ENCODE peak calls at places on chromosomes 11 and 22, in nine cellular contexts. R is left ventricle myocardium inferior, V is Peyer's patch, D is H9, Q is heart right ventricle, Z is pancreas, O is body of pancreas, G is lower lobe of right lung, A is thoracic aorta. W is an unnamed sample. For H3K27me3 and H3K4me1, the result is how much of the 10 kb centered on the place peaks cover.

GRCh38 chr11:10973416-10973815 is 115.6 kb upstream of the ZBED5 start:
- DNase-seq in R (no peak), V (no peak), D (no peak), Q (no peak), Z (no peak), O (no peak), G (no peak), A (no peak), W (no peak)

GRCh38 chr22:36775589-36775965 is 342 bp downstream of the IFT27 start:
- DNase-seq in R (peak), V (peak), D (no peak), Q (peak), Z (peak), O (peak), G (peak), A (no peak), W (peak)

GRCh38 chr11:64809781-64810241 is 540 bp downstream of the MEN1 start:
- DNase-seq in R (no peak), V (peak), D (peak), Q (no peak), Z (peak), O (peak), G (no peak), A (no peak), W (no peak)

GRCh38 chr11:94866231-94866827 is 98.2 kb downstream of the AMOTL1 start:
- DNase-seq in R (no peak), V (no peak), D (no peak), Q (no peak), Z (no peak), O (no peak), G (no peak), A (no peak), W (no peak)

GRCh38 chr11:94638902-94639373 is 71.8 kb downstream of the PIWIL4 start:
- DNase-seq in R (no peak), V (no peak), D (no peak), Q (no peak), Z (no peak), O (no peak), G (no peak), A (no peak), W (no peak)

GRCh38 chr11:12704049-12704448 is 29.8 kb downstream of the TEAD1 start:
- DNase-seq in R (no peak), V (no peak), D (no peak), Q (no peak), Z (no peak), O (no peak), G (no peak), A (no peak), W (no peak)

GRCh38 chr22:19902245-19902699 is 39.3 kb upstream of the COMT start:
- DNase-seq in R (no peak), V (no peak), D (peak), Q (no peak), Z (no peak), O (no peak), G (no peak), A (no peak), W (no peak)

GRCh38 chr11:66727282-66727882 is 1.6 kb downstream of the SPTBN2 start:
- DNase-seq in R (no peak), V (no peak), D (peak), Q (no peak), Z (peak), O (peak), G (no peak), A (no peak), W (peak)

GRCh38 chr11:57331720-57332119 is 4.0 kb downstream of the SSRP1 start:
- DNase-seq in R (no peak), V (no peak), D (no peak), Q (no peak), Z (no peak), O (no peak), G (no peak), A (no peak), W (no peak)

GRCh38 chr22:17217179-17217578 is 2.1 kb downstream of the ADA2 start:
- DNase-seq in R (no peak), V (no peak), D (no peak), Q (no peak), Z (no peak), O (no peak), G (no peak), A (no peak), W (no peak)

GRCh38 chr22:39598017-39598965 is 27.7 kb downstream of the CACNA1I start:
- DNase-seq in R (no peak), V (peak), D (peak), Q (no peak), Z (peak), O (peak), G (peak), A (no peak), W (peak)

GRCh38 chr11:118436639-118437045 is 350 bp downstream of the KMT2A start:
- DNase-seq in R (no peak), V (peak), D (peak), Q (no peak), Z (peak), O (peak), G (peak), A (no peak), W (no peak)

GRCh38 chr11:10405858-10406592 is 49.0 kb upstream of the AMPD3 start:
- DNase-seq in R (peak), V (peak), D (peak), Q (peak), Z (peak), O (peak), G (peak), A (peak), W (peak)

GRCh38 chr11:110720646-110721283 is 8.5 kb upstream of the ARHGAP20 start:
- DNase-seq in R (no peak), V (no peak), D (no peak), Q (no peak), Z (no peak), O (no peak), G (no peak), A (no peak), W (no peak)

GRCh38 chr11:10349281-10349665 is 44.4 kb downstream of the ADM start:
- DNase-seq in R (no peak), V (no peak), D (no peak), Q (no peak), Z (no peak), O (no peak), G (no peak), A (no peak), W (no peak)

DNA sequence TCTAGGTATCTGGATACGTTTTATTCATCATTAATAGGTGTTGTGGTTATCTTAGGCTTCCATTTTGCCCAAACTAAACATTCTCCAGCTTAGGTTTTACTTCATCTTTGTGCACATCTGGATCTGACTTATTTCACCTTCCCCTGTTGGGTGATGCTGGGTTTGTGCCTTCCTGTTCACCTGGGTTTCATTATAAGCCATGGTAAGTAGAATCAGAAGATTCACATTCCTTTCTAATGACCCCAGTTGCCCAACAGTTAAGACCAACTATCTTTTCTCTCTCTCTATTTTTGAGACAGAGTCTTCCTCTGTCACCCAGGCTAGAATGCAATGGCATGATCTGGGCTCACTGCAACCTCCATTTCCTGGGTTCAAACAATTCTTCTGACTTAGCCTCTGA is 44.6 kb downstream of the LMO2 start:
- DNase-seq in R (no peak), V (no peak), D (no peak), Q (no peak), Z (no peak), O (no peak), G (no peak), A (no peak), W (no peak)
- H3K27me3 ChIP-seq in R (under half), V (under half), D (under half), Q (under half), Z (under half), O (under half), G (under half), A (under half), W (under half)

GRCh38 chr11:78835646-78836045 is 261.0 kb upstream of the NARS2 start:
- DNase-seq in R (no peak), V (no peak), D (no peak), Q (no peak), Z (no peak), O (no peak), G (no peak), A (no peak), W (no peak)

GRCh38 chr11:78841451-78842060 is 266.9 kb upstream of the NARS2 start:
- DNase-seq in R (no peak), V (no peak), D (no peak), Q (no peak), Z (no peak), O (no peak), G (no peak), A (no peak), W (no peak)

GRCh38 chr11:78840623-78841022 is 266.0 kb upstream of the NARS2 start:
- DNase-seq in R (no peak), V (no peak), D (no peak), Q (no peak), Z (no peak), O (no peak), G (no peak), A (no peak), W (no peak)

GRCh38 chr11:78840190-78840589 is 265.5 kb upstream of the NARS2 start:
- DNase-seq in R (no peak), V (no peak), D (no peak), Q (no peak), Z (no peak), O (no peak), G (no peak), A (no peak), W (no peak)

DNA sequence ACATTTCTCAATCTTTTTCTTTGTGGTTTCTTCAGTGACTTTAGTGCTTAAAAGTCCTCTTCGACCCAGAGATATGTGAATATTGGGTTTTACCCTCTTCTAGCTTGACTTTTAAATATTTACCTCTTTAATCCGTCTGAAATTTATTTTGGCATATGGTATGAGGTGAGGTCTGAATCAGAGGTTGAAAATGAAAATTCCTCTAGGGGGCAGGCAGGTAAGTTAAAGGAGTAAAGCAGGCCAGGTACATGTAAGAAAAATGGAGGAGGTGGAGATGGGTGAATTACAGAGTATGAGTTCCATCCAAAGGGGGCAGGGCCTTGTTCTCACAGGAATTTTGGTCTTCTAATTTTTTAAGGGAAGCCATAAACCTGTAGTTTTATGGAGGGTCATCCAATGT is 263.8 kb upstream of the NARS2 start:
- DNase-seq in R (no peak), V (no peak), D (no peak), Q (no peak), Z (no peak), O (no peak), G (no peak), A (no peak), W (no peak)
- TF ChIP-seq CTCF in R (no peak), V (no peak), D (peak), Q (no peak), Z (no peak), O (no peak), G (no peak), A (no peak), W (no peak)

DNA sequence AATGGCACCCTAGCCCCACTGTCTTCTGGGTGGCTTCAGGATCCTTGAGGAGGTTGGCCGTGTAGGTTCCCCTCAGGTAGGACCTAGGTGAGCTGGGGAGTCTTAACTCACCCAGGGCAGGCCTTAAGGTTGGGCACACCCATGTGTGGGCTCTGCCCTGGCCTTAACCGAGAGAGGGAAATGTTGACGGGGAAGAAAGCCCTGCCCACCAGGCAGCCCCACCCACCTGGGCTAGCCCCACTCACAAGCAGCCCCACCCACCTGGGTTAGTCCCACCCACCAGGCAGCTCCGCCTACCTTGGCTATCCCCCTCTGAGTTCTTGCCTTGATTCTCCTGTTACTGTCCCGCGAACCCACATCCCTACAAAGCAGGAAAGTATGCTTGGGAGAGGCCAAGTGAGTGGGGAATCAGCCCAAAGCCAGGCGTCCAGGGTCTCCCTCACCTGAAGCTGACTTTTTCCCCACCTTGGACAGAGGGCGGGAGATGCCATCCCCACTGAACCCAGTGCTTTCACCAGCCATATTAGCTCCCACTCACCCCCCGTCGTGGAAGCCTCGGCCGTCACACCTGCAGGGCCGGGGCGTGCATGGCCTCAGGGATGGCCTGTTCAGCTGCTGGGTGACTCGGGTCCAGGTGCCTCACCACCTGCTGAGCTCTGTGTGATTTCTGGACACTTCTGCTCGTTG is at the start of gene MYEOV:
- DNase-seq in R (no peak), V (peak), D (peak), Q (no peak), Z (no peak), O (no peak), G (peak), A (no peak), W (no peak)
- H3K4me1 ChIP-seq in R (half or more), V (under half), D (under half), Q (under half), Z (under half), O (under half), G (half or more), A (under half), W (under half)

DNA sequence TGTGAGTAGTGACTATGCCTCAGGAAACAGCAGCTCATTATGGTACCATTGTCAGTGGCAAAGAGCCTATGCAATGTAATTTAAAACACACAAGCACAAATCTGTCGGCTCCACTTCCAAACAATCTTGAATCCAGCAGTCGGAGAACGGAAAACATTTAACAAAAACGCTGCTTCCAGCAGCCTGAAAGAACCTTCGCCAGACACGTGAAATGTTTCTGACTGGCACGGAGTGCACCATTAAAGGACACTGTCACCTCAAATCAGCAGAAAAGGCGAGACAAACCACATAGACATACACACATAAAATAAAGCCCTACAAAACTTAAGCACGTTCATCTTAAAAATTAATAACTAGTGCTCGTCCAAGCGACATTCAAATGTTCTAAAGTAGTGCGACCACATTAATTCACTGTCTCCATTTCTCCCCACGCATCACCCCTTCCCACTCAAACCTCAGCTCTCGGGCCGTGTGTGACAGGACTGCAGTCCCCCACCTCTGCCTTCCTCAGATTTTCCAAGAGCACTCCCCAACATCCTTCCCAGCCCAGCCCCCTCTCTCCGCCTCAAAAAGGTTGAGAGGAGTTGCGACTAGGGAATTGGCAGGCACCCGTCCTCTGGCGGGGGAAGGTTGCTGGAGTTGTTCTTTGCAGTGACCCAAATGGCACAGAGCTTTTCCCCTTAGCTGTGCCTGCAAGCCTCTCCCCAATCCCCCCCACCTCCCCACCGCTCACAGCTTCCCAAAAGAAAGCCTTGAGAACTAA is 638 bp downstream of the RAB30 start:
- DNase-seq in R (peak), V (peak), D (no peak), Q (peak), Z (no peak), O (peak), G (peak), A (no peak), W (peak)
- H3K27me3 ChIP-seq in R (under half), V (under half), D (under half), Q (under half), Z (under half), O (under half), G (under half), A (under half), W (under half)

GRCh38 chr22:49548356-49549202 is 279.1 kb downstream of the BRD1 start:
- DNase-seq in R (no peak), V (peak), D (peak), Q (no peak), Z (no peak), O (peak), G (peak), A (no peak), W (no peak)
- TF ChIP-seq CTCF in R (no peak), V (no peak), D (peak), Q (no peak), Z (no peak), O (no peak), G (no peak), A (no peak), W (no peak)

GRCh38 chr11:2380396-2380795 is 3.3 kb downstream of the CD81 start:
- DNase-seq in R (peak), V (no peak), D (no peak), Q (no peak), Z (peak), O (no peak), G (no peak), A (no peak), W (peak)
- H3K4me1 ChIP-seq in R (half or more), V (half or more), D (under half), Q (half or more), Z (under half), O (half or more), G (half or more), A (under half), W (under half)

GRCh38 chr11:18789942-18790341 is 1.7 kb downstream of the PTPN5 start:
- DNase-seq in R (no peak), V (no peak), D (peak), Q (no peak), Z (no peak), O (no peak), G (no peak), A (no peak), W (no peak)

GRCh38 chr11:18790820-18791174 is 801 bp downstream of the PTPN5 start:
- DNase-seq in R (no peak), V (no peak), D (peak), Q (no peak), Z (no peak), O (no peak), G (no peak), A (no peak), W (no peak)

GRCh38 chr11:18780896-18781295 is 10.7 kb downstream of the PTPN5 start:
- DNase-seq in R (no peak), V (no peak), D (no peak), Q (no peak), Z (no peak), O (no peak), G (no peak), A (no peak), W (no peak)

GRCh38 chr11:18780329-18780728 is 11.3 kb downstream of the PTPN5 start:
- DNase-seq in R (no peak), V (no peak), D (no peak), Q (peak), Z (no peak), O (no peak), G (no peak), A (no peak), W (no peak)

GRCh38 chr11:18785416-18785815 is 6.2 kb downstream of the PTPN5 start:
- DNase-seq in R (no peak), V (no peak), D (no peak), Q (no peak), Z (no peak), O (no peak), G (no peak), A (no peak), W (no peak)
- H3K27me3 ChIP-seq in R (under half), V (under half), D (under half), Q (under half), Z (under half), O (under half), G (under half), A (under half), W (under half)

GRCh38 chr22:45441158-45441557 is 27.7 kb downstream of the RIBC2 start:
- DNase-seq in R (peak), V (peak), D (peak), Q (peak), Z (peak), O (peak), G (no peak), A (no peak), W (peak)
- TF ChIP-seq CTCF in R (peak), V (peak), D (peak), Q (peak), Z (peak), O (peak), G (peak), A (peak), W (peak)

GRCh38 chr11:100964400-100964799 is 165.2 kb downstream of the PGR start:
- DNase-seq in R (no peak), V (no peak), D (no peak), Q (no peak), Z (no peak), O (no peak), G (no peak), A (no peak), W (no peak)
- H3K4me1 ChIP-seq in R (under half), V (under half), D (under half), Q (under half), Z (under half), O (under half), G (under half), A (under half), W (under half)

W was measured in ovary.